ENCODE peak calls at places on chromosome 6, in six cellular contexts. L is CD8-positive, alpha-beta memory T cell; A is left ventricle myocardium inferior; V is esophagus muscularis mucosa; I is left lung; S is cardiac muscle cell. B is an unnamed sample. For H3K36me3, H3K27me3 and H3K4me1, the result is how much of the 10 kb centered on the place peaks cover.

GRCh38 chr6:83199865-83200230 is 6.7 kb downstream of the RWDD2A start:
- DNase-seq in A (no peak), S (peak), L (no peak), V (no peak), I (no peak), B (no peak)

GRCh38 chr6:87899499-87900147 is 148.0 kb upstream of the SPACA1 start:
- DNase-seq in L (no peak), A (no peak), S (no peak), I (no peak), V (no peak), B (no peak)

GRCh38 chr6:38524436-38525145 is 115.1 kb downstream of the BTBD9 start:
- DNase-seq in I (no peak), S (no peak), L (no peak), A (no peak), V (no peak), B (no peak)

GRCh38 chr6:15401120-15401519 is 155.3 kb downstream of the JARID2 start:
- DNase-seq in I (no peak), S (no peak), L (no peak), A (no peak), V (no peak), B (no peak)

GRCh38 chr6:140051521-140052455 is 677.3 kb upstream of the CITED2 start:
- DNase-seq in S (peak), L (no peak), I (no peak), V (no peak), A (no peak), B (no peak)

GRCh38 chr6:84771732-84772131 is 7.3 kb upstream of the TBX18 start:
- DNase-seq in I (no peak), L (no peak), A (no peak), V (no peak), S (peak), B (no peak)

GRCh38 chr6:163688971-163689370 is 274.5 kb downstream of the QKI start:
- DNase-seq in A (no peak), V (no peak), L (no peak), I (no peak), S (no peak), B (peak)

GRCh38 chr6:100472674-100473073 is 8.0 kb upstream of the SIM1 start:
- DNase-seq in A (no peak), S (no peak), I (no peak), L (no peak), V (no peak), B (no peak)

GRCh38 chr6:17289491-17290106 is 8.4 kb downstream of the RBM24 start:
- DNase-seq in V (no peak), I (no peak), A (peak), S (peak), L (no peak), B (no peak)

GRCh38 chr6:72861059-72861458 is 239.2 kb downstream of the KCNQ5 start:
- DNase-seq in L (no peak), A (no peak), V (no peak), S (no peak), I (no peak), B (no peak)

GRCh38 chr6:169844946-169845345 is 93.5 kb downstream of the ERMARD start:
- DNase-seq in S (no peak), V (no peak), L (no peak), I (peak), A (no peak), B (no peak)

GRCh38 chr6:6686748-6687601 is 98.5 kb downstream of the LY86 start:
- DNase-seq in I (peak), A (peak), V (no peak), L (no peak), S (peak), B (no peak)

GRCh38 chr6:82589509-82590206 is 226.0 kb downstream of the TPBG start:
- DNase-seq in L (no peak), I (no peak), A (no peak), V (no peak), S (peak), B (no peak)

GRCh38 chr6:42237857-42238256 is 20.2 kb upstream of the MRPS10 start:
- DNase-seq in A (no peak), S (no peak), I (no peak), V (no peak), L (no peak), B (no peak)
- H3K36me3 ChIP-seq in A (under half), S (under half), I (under half), V (under half), L (under half), B (under half)

GRCh38 chr6:1314617-1315016 is 2.7 kb downstream of the FOXQ1 start:
- DNase-seq in V (no peak), I (no peak), A (no peak), S (no peak), L (no peak), B (no peak)
- H3K27me3 ChIP-seq in V (under half), I (half or more), A (half or more), S (half or more), L (under half), B (under half)

GRCh38 chr6:137763861-137764260 is 103.2 kb upstream of the TNFAIP3 start:
- DNase-seq in I (no peak), A (no peak), S (no peak), L (no peak), V (peak), B (no peak)

GRCh38 chr6:137764464-137764863 is 102.6 kb upstream of the TNFAIP3 start:
- DNase-seq in S (peak), V (no peak), A (no peak), L (no peak), I (no peak), B (no peak)

GRCh38 chr6:137766596-137767370 is 100.3 kb upstream of the TNFAIP3 start:
- DNase-seq in L (no peak), V (peak), I (no peak), A (no peak), S (no peak), B (no peak)

GRCh38 chr6:137763436-137763835 is 103.6 kb upstream of the TNFAIP3 start:
- DNase-seq in I (no peak), S (no peak), L (no peak), V (peak), A (no peak), B (no peak)

DNA sequence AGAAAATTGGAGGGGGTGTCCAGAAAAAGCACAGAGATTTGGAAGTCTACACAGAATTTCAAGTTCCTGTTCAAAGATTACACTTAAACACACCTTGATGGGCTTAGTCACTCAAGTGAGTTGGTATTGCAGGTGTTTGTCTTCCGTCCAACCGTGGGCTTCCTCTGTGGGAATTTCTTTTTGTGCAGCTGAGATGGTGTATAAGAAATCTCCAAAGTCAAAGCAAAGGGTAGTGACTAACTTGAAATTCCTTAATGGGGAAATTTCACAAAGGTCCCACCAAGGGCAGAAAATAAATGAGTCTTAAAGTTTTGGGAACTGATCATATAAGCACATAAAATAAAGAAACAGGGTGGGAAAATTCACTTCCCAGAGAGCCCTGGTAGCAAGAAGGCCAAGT is 102.0 kb upstream of the TNFAIP3 start:
- DNase-seq in A (no peak), V (no peak), L (no peak), I (no peak), S (no peak), B (no peak)
- H3K4me1 ChIP-seq in A (under half), V (under half), L (under half), I (under half), S (under half), B (under half)

GRCh38 chr6:124968401-124968800 is 6.2 kb downstream of the RNF217 start:
- DNase-seq in S (no peak), V (no peak), A (no peak), L (no peak), I (no peak), B (no peak)
- H3K36me3 ChIP-seq in S (under half), V (under half), A (under half), L (under half), I (under half), B (under half)

GRCh38 chr6:40841721-40842120 is 197.3 kb downstream of the UNC5CL start:
- DNase-seq in L (no peak), I (no peak), A (no peak), V (no peak), S (no peak), B (no peak)
- H3K27me3 ChIP-seq in L (under half), I (under half), A (under half), V (under half), S (under half), B (under half)

GRCh38 chr6:36109092-36109491 is 21.2 kb upstream of the MAPK13 start:
- DNase-seq in L (no peak), V (peak), I (no peak), A (no peak), S (no peak), B (no peak)
- H3K4me1 ChIP-seq in L (half or more), V (under half), I (under half), A (under half), S (under half), B (under half)

GRCh38 chr6:44096615-44097014 is 30.6 kb downstream of the MRPL14 start:
- DNase-seq in V (no peak), S (peak), A (peak), I (peak), L (peak), B (no peak)
- H3K36me3 ChIP-seq in V (under half), S (under half), A (under half), I (under half), L (under half), B (under half)

B was measured in vagina.